ENCODE peak calls at places on chromosomes 5 and 9, in four cellular contexts. D, U, J and A are unnamed samples.

GRCh38 chr9:121782514-121783110 is 131.2 kb downstream of the DAB2IP start:
- DNase-seq in D (no peak), U (no peak), J (no peak), A (no peak)

GRCh38 chr9:114516913-114517312 is 11.6 kb upstream of the WHRN start:
- DNase-seq in D (no peak), U (no peak), J (peak; percentile 29), A (no peak)

GRCh38 chr9:81557957-81558791 is 131.2 kb downstream of the TLE1 start:
- DNase-seq in D (no peak), U (peak; percentile 74), J (peak; percentile 89), A (no peak)

GRCh38 chr5:146188358-146188757 is 5.9 kb upstream of the LARS1 start:
- DNase-seq in D (no peak), U (peak; percentile 21), J (peak; percentile 20), A (no peak)

GRCh38 chr5:6450235-6450860 is 1.7 kb downstream of the UBE2QL1 start:
- DNase-seq in D (no peak), U (no peak), J (no peak), A (no peak)

GRCh38 chr9:26243722-26244121 is 565.5 kb upstream of the TUSC1 start:
- DNase-seq in D (no peak), U (peak; percentile 27), J (peak; percentile 43), A (no peak)

GRCh38 chr5:66923922-66924321 is 272.7 kb downstream of the CD180 start:
- DNase-seq in D (no peak), U (no peak), J (no peak), A (no peak)

GRCh38 chr5:94908889-94909480 is 290.5 kb downstream of the SLF1 start:
- DNase-seq in D (peak; percentile 43), U (peak; percentile 8), J (no peak), A (peak; percentile 10)

GRCh38 chr5:157516626-157517325 is 56.8 kb downstream of the NIPAL4 start:
- DNase-seq in D (no peak), U (peak; percentile 86), J (peak; percentile 79), A (no peak)

DNA sequence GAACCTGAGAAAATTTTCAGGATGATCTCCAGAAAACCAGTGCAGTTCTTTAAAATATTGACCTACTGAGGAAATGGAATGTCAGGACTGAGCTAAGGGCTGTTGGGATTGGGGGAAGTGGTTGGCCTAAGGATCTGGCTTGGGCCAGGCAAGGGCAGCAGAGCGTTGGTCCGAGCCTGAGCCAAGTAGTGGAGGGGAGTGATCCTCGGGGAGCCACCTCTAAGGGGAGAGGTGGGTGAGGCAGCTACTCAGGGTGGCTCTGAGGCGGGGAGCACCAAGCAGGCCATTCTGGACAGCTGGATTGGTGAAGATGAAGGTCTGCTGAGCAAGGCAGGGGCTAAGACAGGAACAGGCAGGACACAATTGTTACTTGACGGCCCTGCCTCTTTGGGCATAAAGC is 11.5 kb downstream of the CAMK4 start:
- DNase-seq in D (no peak), U (no peak), J (no peak), A (no peak)
- H3K4me3 ChIP-seq in D (no peak overlapping the region), U (no peak overlapping the region), J (no peak overlapping the region), A (no peak overlapping the region)

DNA sequence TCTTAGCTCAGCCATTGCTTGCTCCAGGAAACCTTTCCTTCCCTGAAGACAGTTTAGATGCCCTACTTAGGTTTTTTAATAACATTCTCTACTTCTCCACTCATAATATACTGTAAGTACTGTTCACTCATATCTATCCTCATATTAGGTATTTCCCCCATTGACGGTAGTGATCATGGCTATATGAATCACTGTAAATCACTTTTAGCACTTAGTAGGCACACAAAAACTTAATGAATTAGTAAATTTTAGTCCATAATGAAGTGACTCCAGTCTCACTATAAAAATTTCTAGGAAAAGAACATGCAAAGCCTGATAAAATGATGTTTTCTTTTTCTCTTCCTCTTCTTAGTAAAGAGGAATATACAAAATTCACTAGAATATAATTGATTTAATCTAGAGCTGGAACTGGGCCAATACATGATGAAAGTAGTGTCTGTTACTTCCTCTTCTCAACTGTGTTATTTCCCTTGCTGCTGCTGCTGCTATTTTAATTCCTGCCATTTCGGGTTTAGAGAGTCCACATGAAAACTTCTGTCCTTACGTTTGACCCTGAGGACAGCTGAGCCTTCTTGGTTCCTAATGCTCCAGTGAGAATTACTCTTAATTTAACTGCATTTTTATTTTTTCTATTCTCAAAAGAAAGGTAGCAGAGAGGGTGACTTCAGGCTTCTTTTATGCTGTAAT is 73.5 kb downstream of the LNPEP start:
- DNase-seq in D (peak; percentile 3), U (no peak), J (no peak), A (peak; percentile 52)
- H3K4me3 ChIP-seq in D (no peak overlapping the region), U (no peak overlapping the region), J (no peak overlapping the region), A (no peak overlapping the region)

DNA sequence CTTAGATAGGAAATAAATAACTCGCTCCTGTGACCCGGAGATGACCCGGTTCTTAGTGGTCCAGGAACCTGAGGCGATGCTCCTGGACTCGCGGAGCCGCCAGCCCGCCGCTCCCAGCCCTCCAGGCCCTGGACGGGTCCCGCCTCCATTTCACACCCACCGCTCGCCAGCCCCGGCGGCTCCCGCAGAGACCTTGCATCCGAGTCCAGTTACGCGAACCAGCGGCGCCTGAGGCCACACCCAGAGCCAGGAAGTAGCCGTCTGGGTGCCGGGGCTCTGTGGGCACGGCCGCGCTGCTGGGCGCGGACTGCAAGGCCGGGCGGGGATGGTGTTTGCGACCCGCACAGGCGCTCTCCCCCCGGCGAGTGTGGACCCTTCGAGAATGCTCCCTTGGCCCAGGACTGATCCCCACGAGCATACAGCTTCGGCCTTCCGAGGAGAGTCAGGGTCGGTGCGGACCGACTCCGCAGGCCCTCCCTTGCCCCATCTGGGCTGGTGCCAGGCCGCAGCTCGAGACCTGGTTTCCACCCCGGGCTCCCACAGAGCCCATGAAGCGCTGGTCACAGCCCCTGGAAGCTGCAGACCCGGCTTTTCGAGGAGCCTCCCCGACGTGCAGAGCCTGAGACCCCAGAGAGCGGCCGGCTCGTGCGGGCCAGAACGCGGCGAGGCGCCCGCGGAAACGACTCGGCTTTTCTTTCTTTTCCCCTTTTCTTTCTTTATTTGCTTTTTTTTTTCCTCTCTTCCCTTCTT is 5.2 kb upstream of the BARX1 start:
- DNase-seq in D (peak; percentile 60), U (no peak), J (no peak), A (no peak)
- H3K4me3 ChIP-seq in D (no peak overlapping the region), U (no peak overlapping the region), J (no peak overlapping the region), A (no peak overlapping the region)

DNA sequence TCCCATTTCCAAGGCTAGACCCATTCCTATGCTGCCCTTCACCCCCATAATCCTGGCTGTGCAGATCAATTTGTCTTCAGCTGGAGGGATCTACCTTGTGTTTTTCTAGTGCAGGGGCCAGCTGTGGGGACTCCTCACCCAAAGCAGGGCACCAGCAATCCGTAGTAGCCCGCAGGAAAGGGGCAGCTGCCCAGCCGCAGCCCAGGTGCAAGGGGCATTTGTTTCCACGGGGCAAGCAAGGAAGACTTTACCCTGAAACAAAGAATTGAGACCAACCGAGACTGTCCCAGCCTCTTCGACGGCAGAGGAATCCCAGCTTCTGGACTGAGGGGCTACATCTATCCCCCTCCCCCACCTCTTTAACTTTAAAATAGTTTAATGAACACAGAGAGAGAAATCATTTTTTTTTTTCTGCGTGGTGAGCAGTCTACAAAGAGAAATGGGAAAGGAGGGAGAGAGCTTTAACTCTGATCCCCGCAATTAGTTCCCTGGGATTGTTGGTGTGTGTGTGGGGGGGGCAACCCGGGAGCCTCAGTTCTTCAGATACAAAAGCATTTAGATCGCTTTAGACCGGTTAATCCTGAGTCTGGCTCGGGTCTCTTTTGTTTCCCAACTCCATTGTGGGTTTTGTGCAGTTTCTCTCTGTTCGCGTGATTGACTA is 10.7 kb upstream of the LHX2 start:
- DNase-seq in D (no peak), U (no peak), J (no peak), A (no peak)
- H3K4me3 ChIP-seq in D (no peak overlapping the region), U (no peak overlapping the region), J (no peak overlapping the region), A (no peak overlapping the region)

GRCh38 chr9:72952914-72953313 is at the start of gene ALDH1A1:
- DNase-seq in D (no peak), U (no peak), J (no peak), A (peak; percentile 5)
- H3K4me3 ChIP-seq in D (no peak within 1 kb of the TSS), U (no peak within 1 kb of the TSS), J (no peak within 1 kb of the TSS), A (no peak within 1 kb of the TSS)

GRCh38 chr5:172766287-172767104 is 4.5 kb downstream of the DUSP1 start:
- DNase-seq in D (no peak), U (no peak), J (peak; percentile 78), A (no peak)
- H3K4me3 ChIP-seq in D (no peak overlapping the region), U (peak overlapping the region; percentile 100), J (peak overlapping the region; percentile 82), A (no peak overlapping the region)

DNA sequence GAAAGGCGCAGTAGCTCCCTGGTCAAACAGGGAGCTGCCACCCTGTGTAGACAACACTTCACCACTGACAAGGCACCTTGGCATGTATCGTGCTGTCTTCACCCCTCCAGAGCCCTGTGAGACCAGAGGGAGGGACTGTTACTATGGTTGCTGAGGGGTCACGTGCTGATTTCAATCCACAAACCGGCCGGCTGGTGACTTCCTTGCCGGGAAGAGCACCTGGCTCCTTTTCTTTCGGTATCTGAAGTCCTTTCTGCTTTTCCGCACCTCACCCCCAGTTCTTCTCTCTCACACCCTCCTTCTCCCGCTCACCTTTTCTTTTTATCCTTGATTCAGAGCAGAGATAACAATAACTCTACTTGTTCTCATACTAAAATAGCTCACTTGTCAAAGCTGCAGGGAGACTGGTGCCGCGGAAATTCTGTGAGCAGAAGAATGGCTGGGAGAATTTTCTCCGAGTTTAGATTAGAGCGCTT is 327.2 kb downstream of the ZSWIM6 start:
- DNase-seq in D (no peak), U (no peak), J (no peak), A (no peak)
- H3K4me3 ChIP-seq in D (no peak overlapping the region), U (no peak overlapping the region), J (no peak overlapping the region), A (no peak overlapping the region)